ENCODE peak calls at places on chromosome 10, in six cellular contexts. G is SK-N-SH, J is ovary, O is H1, L is upper lobe of right lung, N is lower leg skin. Q is an unnamed sample.

GRCh38 chr10:44520651-44521050 is 135.8 kb upstream of the CXCL12 start:
- DNase-seq in J (no peak), N (no peak), L (no peak), G (no peak), O (no peak), Q (no peak)

GRCh38 chr10:24603333-24603732 is 120.4 kb downstream of the ARHGAP21 start:
- DNase-seq in N (no peak), G (no peak), J (no peak), L (no peak), O (no peak), Q (peak)

GRCh38 chr10:119306514-119306951 is 99.2 kb downstream of the GRK5 start:
- DNase-seq in G (no peak), N (no peak), L (no peak), J (no peak), O (no peak), Q (no peak)

GRCh38 chr10:14880201-14880600 is 1.5 kb downstream of the SUV39H2 start:
- DNase-seq in L (no peak), G (no peak), O (no peak), J (no peak), N (no peak), Q (peak)

GRCh38 chr10:97771055-97771811 is 566 bp downstream of the SFRP5 start:
- DNase-seq in G (peak), N (no peak), J (no peak), O (peak), L (no peak), Q (peak)

GRCh38 chr10:96401036-96401435 is 42.2 kb upstream of the OPALIN start:
- DNase-seq in N (peak), G (no peak), O (no peak), L (no peak), J (no peak), Q (no peak)

GRCh38 chr10:119365773-119366640 is 158.6 kb downstream of the GRK5 start:
- DNase-seq in O (no peak), J (no peak), N (no peak), G (no peak), L (no peak), Q (peak)

GRCh38 chr10:131140606-131141005 is 170.9 kb downstream of the TCERG1L start:
- DNase-seq in N (no peak), J (no peak), G (no peak), O (no peak), L (peak), Q (no peak)

GRCh38 chr10:28293238-28294168 is 9.4 kb downstream of the MPP7 start:
- DNase-seq in N (no peak), J (no peak), G (no peak), O (no peak), L (no peak), Q (no peak)

GRCh38 chr10:42935466-42935865 is 141.4 kb upstream of the RET start:
- DNase-seq in G (no peak), J (no peak), N (peak), L (no peak), O (no peak), Q (no peak)

GRCh38 chr10:409403-410040 is 274.3 kb downstream of the ZMYND11 start:
- DNase-seq in N (no peak), L (no peak), O (no peak), J (no peak), G (no peak), Q (no peak)

GRCh38 chr10:51090190-51090589 is 15.9 kb downstream of the PRKG1 start:
- DNase-seq in J (no peak), L (no peak), G (no peak), O (no peak), N (no peak), Q (no peak)

GRCh38 chr10:50561266-50561665 is 62.5 kb downstream of the SGMS1 start:
- DNase-seq in G (no peak), L (no peak), N (no peak), O (no peak), J (no peak), Q (peak)

GRCh38 chr10:51860257-51860656 is 160.9 kb upstream of the CSTF2T start:
- DNase-seq in O (no peak), J (no peak), L (no peak), N (peak), G (no peak), Q (peak)

GRCh38 chr10:75106242-75106641 is 5.2 kb upstream of the SAMD8 start:
- DNase-seq in J (no peak), G (no peak), L (no peak), O (peak), N (peak), Q (no peak)

GRCh38 chr10:67772894-67773511 is 65.0 kb downstream of the DNAJC12 start:
- DNase-seq in J (no peak), N (no peak), O (no peak), G (no peak), L (no peak), Q (no peak)

GRCh38 chr10:98364432-98365102 is 50.4 kb downstream of the PYROXD2 start:
- DNase-seq in O (no peak), J (no peak), G (no peak), L (no peak), N (no peak), Q (no peak)

GRCh38 chr10:24718031-24718855 is 5.4 kb downstream of the ARHGAP21 start:
- DNase-seq in G (no peak), L (no peak), J (no peak), O (no peak), N (no peak), Q (peak)

GRCh38 chr10:52955337-52955736 is 182.8 kb upstream of the MBL2 start:
- DNase-seq in L (no peak), O (no peak), J (no peak), G (no peak), N (no peak), Q (no peak)

GRCh38 chr10:75744242-75744641 is 312.8 kb downstream of the LRMDA start:
- DNase-seq in G (no peak), J (no peak), O (no peak), L (no peak), N (no peak), Q (peak)

GRCh38 chr10:102769375-102770107 is 25.8 kb downstream of the WBP1L start:
- DNase-seq in O (no peak), J (no peak), L (no peak), N (no peak), G (no peak), Q (peak)

GRCh38 chr10:26746111-26746510 is 48.6 kb downstream of the PDSS1 start:
- DNase-seq in J (no peak), N (no peak), O (no peak), G (no peak), L (no peak), Q (no peak)

GRCh38 chr10:79072994-79073654 is 4.4 kb downstream of the ZMIZ1 start:
- DNase-seq in J (no peak), L (no peak), N (no peak), O (no peak), G (no peak), Q (no peak)

GRCh38 chr10:58152698-58153263 is 114.9 kb downstream of the IPMK start:
- DNase-seq in J (no peak), N (no peak), L (no peak), O (peak), G (peak), Q (peak)

GRCh38 chr10:75127481-75127880 is 16.0 kb downstream of the SAMD8 start:
- DNase-seq in N (no peak), J (no peak), G (no peak), L (no peak), O (no peak), Q (peak)

GRCh38 chr10:94093286-94093905 is 99.7 kb downstream of the PLCE1 start:
- DNase-seq in J (no peak), G (no peak), N (no peak), O (no peak), L (no peak), Q (no peak)

GRCh38 chr10:10727812-10728211 is 289.9 kb upstream of the CELF2 start:
- DNase-seq in L (no peak), G (no peak), J (no peak), O (no peak), N (no peak), Q (no peak)

GRCh38 chr10:21995557-21995956 is 8.0 kb downstream of the DNAJC1 start:
- DNase-seq in L (no peak), N (no peak), G (no peak), J (no peak), O (no peak), Q (peak)

GRCh38 chr10:71727429-71728217 is 8.0 kb upstream of the C10orf105 start:
- DNase-seq in N (peak), J (peak), G (peak), O (no peak), L (no peak), Q (peak)

GRCh38 chr10:27542324-27542723 is 38.2 kb downstream of the RAB18 start:
- DNase-seq in G (no peak), O (no peak), L (no peak), N (no peak), J (no peak), Q (no peak)

GRCh38 chr10:63114031-63114814 is 18.9 kb upstream of the NRBF2 start:
- DNase-seq in L (no peak), O (no peak), J (peak), G (no peak), N (peak), Q (peak)

GRCh38 chr10:8656261-8656660 is 601.8 kb downstream of the GATA3 start:
- DNase-seq in L (no peak), N (no peak), J (no peak), O (no peak), G (no peak), Q (no peak)
- TF ChIP-seq CTCF in L (no peak), N (no peak), J (no peak), O (no peak), G (no peak), Q (no peak)

GRCh38 chr10:133377818-133378250 is 1.2 kb upstream of the PAOX start:
- DNase-seq in J (no peak), O (no peak), L (no peak), N (no peak), G (no peak), Q (no peak)

GRCh38 chr10:133379152-133379800 is at the start of gene PAOX:
- DNase-seq in O (peak), L (peak), G (peak), N (no peak), J (peak), Q (peak)

GRCh38 chr10:133378251-133379096 is 588 bp upstream of the PAOX start:
- DNase-seq in N (no peak), L (peak), J (peak), O (peak), G (peak), Q (peak)

GRCh38 chr10:133375357-133376115 is 2.4 kb upstream of the ECHS1 start:
- DNase-seq in L (no peak), G (no peak), N (no peak), J (no peak), O (no peak), Q (no peak)

DNA sequence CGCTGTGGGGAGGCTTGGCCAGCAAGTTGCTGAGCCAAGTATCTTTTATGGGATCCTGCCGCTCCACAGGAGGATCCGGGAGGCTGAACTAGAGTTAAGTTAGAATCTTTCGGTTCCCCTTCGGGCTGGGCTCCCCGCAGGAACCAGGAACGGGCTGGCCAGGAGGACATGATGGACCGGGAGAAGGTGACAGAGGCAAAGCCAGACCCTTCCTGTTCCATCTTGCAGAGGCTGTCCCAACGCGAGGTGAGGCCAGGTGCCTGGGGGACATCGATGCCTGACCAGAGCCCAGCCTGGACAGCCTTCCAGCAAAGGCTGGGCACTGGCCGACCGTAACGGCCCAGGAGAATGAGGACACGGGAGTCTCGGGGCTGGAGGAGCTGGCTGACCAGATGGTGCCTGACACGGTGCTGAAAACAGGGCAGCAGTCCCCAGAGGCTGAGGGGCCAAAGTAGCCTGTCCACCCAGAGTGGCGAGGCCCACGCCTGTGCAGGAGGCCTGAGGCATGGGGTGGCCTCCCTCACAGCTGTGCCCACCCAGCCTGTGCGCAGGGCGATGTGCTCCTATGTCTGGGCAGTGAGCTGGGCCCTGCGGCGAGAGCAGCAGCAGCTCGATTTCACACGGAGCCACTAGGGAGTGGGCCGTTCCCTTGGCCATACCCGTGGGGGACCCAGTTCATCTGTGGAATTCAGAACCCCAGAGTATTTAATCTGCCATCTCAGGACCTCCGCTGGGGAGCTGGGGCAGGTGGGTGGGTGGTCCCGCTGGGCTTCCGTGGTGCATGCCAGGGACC is 1.8 kb upstream of the PAOX start:
- DNase-seq in O (no peak), G (no peak), J (no peak), N (no peak), L (no peak), Q (no peak)
- H3K4me3 ChIP-seq in O (no peak), G (no peak), J (no peak), N (no peak), L (no peak), Q (no peak)

GRCh38 chr10:12975266-12975665 is 26.2 kb downstream of the CCDC3 start:
- DNase-seq in L (no peak), G (no peak), J (no peak), O (no peak), N (peak), Q (no peak)
- TF ChIP-seq CTCF in L (no peak), G (no peak), J (no peak), O (peak), N (no peak), Q (peak)

GRCh38 chr10:18185621-18186020 is 45.4 kb downstream of the CACNB2 start:
- DNase-seq in L (no peak), G (no peak), J (no peak), O (no peak), N (no peak), Q (no peak)

GRCh38 chr10:18178862-18179483 is 38.7 kb downstream of the CACNB2 start:
- DNase-seq in L (no peak), N (no peak), G (no peak), J (no peak), O (no peak), Q (peak)

GRCh38 chr10:18179901-18180300 is 39.7 kb downstream of the CACNB2 start:
- DNase-seq in J (no peak), L (no peak), G (no peak), O (no peak), N (no peak), Q (peak)
- H3K4me3 ChIP-seq in J (no peak), L (no peak), G (no peak), O (no peak), N (no peak), Q (no peak)

GRCh38 chr10:61465216-61465496 is 12.0 kb upstream of the TMEM26 start:
- DNase-seq in J (no peak), N (no peak), G (no peak), L (no peak), O (no peak), Q (no peak)
- TF ChIP-seq CTCF in J (no peak), N (no peak), G (no peak), L (no peak), O (no peak), Q (peak)

Q was measured in fibroblast of villous mesenchyme.